ENCODE peak calls at places on chromosomes 12 and 14, in six cellular contexts. V, Y, S, G, K and H are unnamed samples.

GRCh38 chr12:124764451-124764850 is 99.2 kb downstream of the SCARB1 start:
- DNase-seq in V (no peak), Y (peak), S (no peak), G (no peak), K (no peak), H (no peak)

GRCh38 chr12:65999564-66000280 is 130.8 kb downstream of the LLPH start:
- DNase-seq in V (no peak), Y (no peak), S (no peak), G (no peak), K (no peak), H (no peak)

GRCh38 chr14:91835197-91835919 is 32.0 kb downstream of the TC2N start:
- DNase-seq in V (no peak), Y (no peak), S (no peak), G (no peak), K (no peak), H (no peak)

GRCh38 chr12:89574736-89575208 is 48.9 kb upstream of the POC1B start:
- DNase-seq in V (no peak), Y (no peak), S (no peak), G (no peak), K (no peak), H (no peak)

GRCh38 chr12:132284071-132284492 is 45.3 kb downstream of the GALNT9 start:
- DNase-seq in V (no peak), Y (no peak), S (peak), G (no peak), K (no peak), H (no peak)

GRCh38 chr12:111705672-111706071 is 19.8 kb downstream of the ACAD10 start:
- DNase-seq in V (no peak), Y (no peak), S (no peak), G (no peak), K (no peak), H (no peak)

GRCh38 chr14:23653046-23653445 is 16.9 kb downstream of the DHRS2 start:
- DNase-seq in V (no peak), Y (no peak), S (no peak), G (no peak), K (no peak), H (no peak)

GRCh38 chr12:4962539-4963486 is 53.1 kb downstream of the KCNA1 start:
- DNase-seq in V (no peak), Y (no peak), S (no peak), G (no peak), K (no peak), H (no peak)

GRCh38 chr12:122483969-122484368 is 16.8 kb downstream of the ZCCHC8 start:
- DNase-seq in V (no peak), Y (no peak), S (no peak), G (no peak), K (no peak), H (no peak)

GRCh38 chr12:123757555-123757954 is 4.5 kb upstream of the DNAH10 start:
- DNase-seq in V (no peak), Y (no peak), S (no peak), G (no peak), K (no peak), H (no peak)

GRCh38 chr14:53450871-53451270 is 297.7 kb upstream of the DDHD1 start:
- DNase-seq in V (no peak), Y (no peak), S (no peak), G (no peak), K (no peak), H (no peak)

GRCh38 chr14:81655423-81656314 is 122.0 kb upstream of the SEL1L start:
- DNase-seq in V (no peak), Y (no peak), S (no peak), G (no peak), K (peak), H (no peak)

GRCh38 chr12:111268738-111269572 is 99.9 kb downstream of the PHETA1 start:
- DNase-seq in V (no peak), Y (no peak), S (no peak), G (no peak), K (no peak), H (no peak)

GRCh38 chr14:73457935-73458218 is 469 bp downstream of the NUMB start:
- DNase-seq in V (no peak), Y (peak), S (peak), G (no peak), K (no peak), H (peak)

GRCh38 chr12:121801601-121802484 is 2.0 kb upstream of the SETD1B start:
- DNase-seq in V (no peak), Y (no peak), S (peak), G (no peak), K (no peak), H (no peak)

GRCh38 chr14:69631509-69631908 is 20.1 kb downstream of the SUSD6 start:
- DNase-seq in V (no peak), Y (no peak), S (no peak), G (no peak), K (no peak), H (no peak)

GRCh38 chr14:23299558-23299957 is 3.1 kb downstream of the PPP1R3E start:
- DNase-seq in V (no peak), Y (no peak), S (no peak), G (no peak), K (no peak), H (no peak)

GRCh38 chr14:49464885-49465284 is 121.3 kb downstream of the RPS29 start:
- DNase-seq in V (no peak), Y (no peak), S (no peak), G (no peak), K (no peak), H (no peak)

GRCh38 chr12:115763982-115764621 is 513.4 kb downstream of the MED13L start:
- DNase-seq in V (no peak), Y (no peak), S (no peak), G (no peak), K (no peak), H (no peak)

GRCh38 chr12:76789335-76790050 is 25.6 kb downstream of the ZDHHC17 start:
- DNase-seq in V (no peak), Y (no peak), S (no peak), G (no peak), K (no peak), H (no peak)

GRCh38 chr12:129617849-129618248 is 286.0 kb downstream of the TMEM132D start:
- DNase-seq in V (no peak), Y (no peak), S (no peak), G (no peak), K (no peak), H (no peak)

GRCh38 chr12:120264511-120265202 is 873 bp downstream of the PXN start:
- DNase-seq in V (no peak), Y (no peak), S (no peak), G (no peak), K (no peak), H (no peak)

GRCh38 chr14:22689186-22689585 is 45.0 kb upstream of the OR6J1 start:
- DNase-seq in V (no peak), Y (no peak), S (no peak), G (no peak), K (no peak), H (no peak)

GRCh38 chr12:83470749-83471148 is 784.0 kb downstream of the TMTC2 start:
- DNase-seq in V (no peak), Y (no peak), S (no peak), G (no peak), K (no peak), H (no peak)

GRCh38 chr12:182381-182883 is 31.5 kb downstream of the SLC6A12 start:
- DNase-seq in V (no peak), Y (peak), S (no peak), G (no peak), K (no peak), H (peak)

GRCh38 chr14:22556021-22556989 is 32.7 kb downstream of the DAD1 start:
- DNase-seq in V (no peak), Y (no peak), S (peak), G (no peak), K (no peak), H (peak)

GRCh38 chr14:77498984-77499527 is 440 bp upstream of the ISM2 start:
- DNase-seq in V (no peak), Y (no peak), S (no peak), G (no peak), K (no peak), H (no peak)

GRCh38 chr14:58275527-58276190 is 22.7 kb upstream of the ARID4A start:
- DNase-seq in V (no peak), Y (no peak), S (no peak), G (no peak), K (no peak), H (no peak)

GRCh38 chr12:47989666-47990065 is 14.6 kb downstream of the COL2A1 start:
- DNase-seq in V (no peak), Y (no peak), S (no peak), G (no peak), K (no peak), H (no peak)

GRCh38 chr12:124651508-124652273 is 84.3 kb upstream of the NCOR2 start:
- DNase-seq in V (no peak), Y (no peak), S (no peak), G (no peak), K (no peak), H (no peak)

GRCh38 chr12:53185582-53186153 is 4.9 kb upstream of the CSAD start:
- DNase-seq in V (no peak), Y (no peak), S (no peak), G (no peak), K (no peak), H (no peak)

GRCh38 chr14:101380512-101380911 is 180.8 kb upstream of the DIO3 start:
- DNase-seq in V (no peak), Y (no peak), S (no peak), G (no peak), K (no peak), H (no peak)

GRCh38 chr12:31849090-31849687 is 110.0 kb upstream of the RESF1 start:
- DNase-seq in V (no peak), Y (no peak), S (no peak), G (no peak), K (no peak), H (no peak)

GRCh38 chr12:24078318-24078765 is 128.9 kb upstream of the SOX5 start:
- DNase-seq in V (no peak), Y (no peak), S (no peak), G (no peak), K (no peak), H (no peak)

GRCh38 chr12:94261119-94261518 is 112.7 kb downstream of the PLXNC1 start:
- DNase-seq in V (no peak), Y (no peak), S (no peak), G (no peak), K (no peak), H (no peak)
- H3K27ac ChIP-seq in V (no peak), Y (peak), S (peak), G (no peak), K (no peak), H (peak)

DNA sequence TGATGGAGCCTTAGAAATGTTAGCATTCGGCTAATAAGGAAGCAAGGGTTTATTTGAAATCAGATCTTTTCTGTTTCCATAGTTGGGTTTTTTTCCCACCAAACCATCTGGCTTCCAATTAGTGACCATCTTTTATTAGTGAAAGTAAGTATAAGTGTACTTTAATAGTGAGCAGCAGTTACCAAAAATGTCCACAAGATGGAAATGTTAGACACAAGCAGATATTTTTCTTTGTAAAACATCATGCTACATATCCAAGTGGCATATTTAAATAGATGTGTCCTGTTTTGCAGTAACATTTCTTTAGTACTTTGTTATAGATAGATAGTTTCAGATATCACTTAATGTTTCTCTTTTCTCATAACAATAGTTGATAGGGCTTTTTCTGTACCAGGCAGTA is 28.8 kb downstream of the YEATS4 start:
- DNase-seq in V (no peak), Y (no peak), S (no peak), G (no peak), K (no peak), H (no peak)
- TF ChIP-seq CTCF in V (no peak), Y (peak), S (peak), G (peak), K (peak), H (no peak)

GRCh38 chr12:14885718-14886201 is at the start of gene MGP:
- DNase-seq in V (no peak), Y (no peak), S (no peak), G (no peak), K (peak), H (no peak)
- H3K4me3 ChIP-seq in V (peak), Y (peak), S (peak), G (no peak), K (peak), H (peak)

DNA sequence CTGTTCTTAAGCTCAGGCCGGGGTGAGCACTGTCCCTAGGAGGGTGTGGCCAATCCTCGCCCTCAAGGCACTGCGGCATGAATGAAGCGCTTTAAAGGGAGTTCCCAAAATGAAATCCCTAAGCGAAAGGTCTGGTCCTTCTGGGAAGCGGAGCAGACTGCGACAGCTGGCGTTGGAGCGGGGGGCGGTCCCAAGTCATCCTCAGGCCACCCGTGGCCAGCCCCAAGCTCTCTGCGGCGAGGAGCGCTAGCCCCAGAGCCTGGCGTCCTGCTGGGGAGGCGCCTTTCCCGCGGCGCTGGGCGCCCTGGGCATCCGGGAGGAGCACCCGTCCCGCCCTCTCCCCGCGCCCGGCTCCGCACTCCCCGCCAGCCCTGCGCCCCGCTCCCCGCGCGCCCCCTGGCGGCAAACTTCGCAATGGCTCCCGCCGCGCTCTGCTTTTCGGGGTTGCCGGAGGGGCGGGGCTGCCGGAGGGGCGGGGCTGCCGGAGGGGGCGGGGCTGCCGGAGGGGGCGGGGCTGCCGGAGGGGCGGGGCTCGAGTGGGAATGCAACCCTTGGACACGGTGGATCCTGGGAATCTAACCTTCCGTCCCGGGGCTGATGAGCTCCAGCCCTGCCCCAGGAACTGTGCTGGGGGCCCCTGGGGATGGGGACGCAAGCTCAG is 25.4 kb downstream of the ZBTB42 start:
- DNase-seq in V (peak), Y (peak), S (peak), G (peak), K (peak), H (peak)
- H3K27ac ChIP-seq in V (no peak), Y (peak), S (no peak), G (no peak), K (no peak), H (peak)

DNA sequence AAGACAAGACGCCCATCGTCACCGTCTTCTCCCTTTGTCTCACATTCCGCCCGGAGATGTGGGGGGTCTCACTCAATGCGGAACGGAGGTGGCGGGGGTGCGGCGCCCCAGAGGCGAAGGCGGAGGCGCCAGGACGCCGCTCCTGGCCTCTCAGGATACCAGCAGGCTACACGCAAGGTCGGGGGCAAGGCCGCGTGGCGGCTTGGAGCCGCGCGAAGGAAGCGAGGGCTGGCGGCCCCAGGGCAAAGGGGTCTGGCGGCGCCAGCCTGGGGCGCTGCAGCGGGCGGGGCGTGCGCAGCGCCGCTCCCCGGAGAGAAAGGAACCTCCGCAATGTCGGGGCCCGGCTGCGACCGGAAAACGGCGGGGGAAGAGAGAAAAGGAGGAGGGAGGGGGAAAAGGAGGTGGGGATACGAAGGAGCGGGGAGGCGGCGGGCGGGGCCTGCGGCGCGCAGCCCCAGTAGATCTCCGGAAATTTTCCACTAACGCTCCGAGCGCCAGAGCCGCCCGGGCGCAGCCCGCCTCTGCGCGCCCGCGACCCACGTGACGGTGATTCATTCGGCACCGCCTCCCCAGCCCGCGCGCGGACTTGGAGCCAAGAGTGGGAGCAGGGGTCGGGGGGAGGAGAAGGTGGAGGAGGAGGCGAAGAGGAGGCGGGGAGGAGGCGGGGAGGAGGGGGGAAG is 10.5 kb upstream of the SLC38A2 start:
- DNase-seq in V (peak), Y (peak), S (peak), G (peak), K (peak), H (peak)
- TF ChIP-seq CTCF in V (no peak), Y (peak), S (peak), G (no peak), K (no peak), H (no peak)

GRCh38 chr14:100076133-100076532 is 10.9 kb downstream of the EVL start:
- DNase-seq in V (no peak), Y (no peak), S (no peak), G (no peak), K (no peak), H (no peak)
- H3K4me3 ChIP-seq in V (no peak), Y (no peak), S (no peak), G (no peak), K (no peak), H (no peak)

GRCh38 chr12:113497709-113498108 is 26.0 kb upstream of the LHX5 start:
- DNase-seq in V (no peak), Y (no peak), S (no peak), G (no peak), K (no peak), H (no peak)
- H3K27ac ChIP-seq in V (no peak), Y (no peak), S (no peak), G (no peak), K (no peak), H (no peak)

GRCh38 chr14:35959835-35960234 is 133.7 kb downstream of the BRMS1L start:
- DNase-seq in V (no peak), Y (no peak), S (no peak), G (no peak), K (no peak), H (no peak)
- TF ChIP-seq CTCF in V (no peak), Y (no peak), S (no peak), G (peak), K (no peak), H (no peak)

GRCh38 chr12:104273503-104273902 is 30.0 kb upstream of the EID3 start:
- DNase-seq in V (no peak), Y (no peak), S (no peak), G (no peak), K (no peak), H (no peak)

GRCh38 chr12:104275689-104276088 is 27.9 kb upstream of the EID3 start:
- DNase-seq in V (no peak), Y (no peak), S (no peak), G (no peak), K (no peak), H (no peak)

GRCh38 chr12:104279164-104279563 is 24.4 kb upstream of the EID3 start:
- DNase-seq in V (no peak), Y (no peak), S (no peak), G (no peak), K (no peak), H (no peak)

GRCh38 chr12:104274811-104275210 is 28.7 kb upstream of the EID3 start:
- DNase-seq in V (no peak), Y (no peak), S (no peak), G (no peak), K (no peak), H (no peak)

DNA sequence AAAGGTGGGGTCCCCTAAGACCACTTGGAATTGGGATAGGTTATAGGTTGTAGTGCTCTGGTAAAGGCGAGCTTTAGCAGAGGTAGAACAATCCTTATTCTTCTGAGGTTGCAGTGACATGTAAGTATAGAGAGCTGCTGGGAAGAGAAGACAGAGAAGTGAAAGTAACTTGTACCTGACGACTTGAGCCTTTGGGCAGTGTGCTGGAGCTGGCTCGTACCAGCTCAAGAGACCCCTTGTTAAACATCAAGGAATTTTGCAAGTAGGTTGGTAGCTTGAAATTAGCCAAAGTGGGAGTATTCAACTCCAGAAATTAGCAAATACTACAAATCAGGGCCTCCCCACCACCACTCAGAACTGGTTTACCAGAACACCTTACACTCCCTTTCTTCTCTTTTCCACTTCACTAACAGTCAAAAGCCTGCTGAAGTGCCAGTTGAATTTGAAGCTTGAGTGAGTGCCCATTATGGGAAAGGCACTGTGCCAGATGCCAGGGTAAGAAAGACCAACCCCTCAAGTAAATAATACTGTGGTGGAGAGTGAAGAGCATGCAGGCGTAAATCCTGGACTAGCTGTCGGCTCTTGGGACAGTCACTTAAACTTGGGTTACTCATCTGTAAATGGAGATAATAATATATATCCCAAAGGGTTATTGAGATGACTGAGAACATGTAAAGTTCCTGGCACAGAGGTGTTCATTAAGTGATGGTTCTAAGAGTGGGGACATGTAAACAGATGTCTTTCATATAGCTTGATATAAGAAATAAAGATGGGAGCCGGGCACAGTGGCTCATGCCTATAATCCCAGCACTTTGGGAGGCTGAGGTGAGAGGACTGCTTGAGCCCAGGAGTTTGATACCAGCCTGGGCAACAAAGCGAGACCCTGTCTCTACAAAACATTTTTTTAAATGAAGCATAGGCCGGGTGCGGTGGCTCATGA is 27.1 kb upstream of the EID3 start:
- DNase-seq in V (no peak), Y (no peak), S (no peak), G (no peak), K (no peak), H (peak)
- H3K4me3 ChIP-seq in V (no peak), Y (peak), S (no peak), G (no peak), K (no peak), H (no peak)